ENCODE peak calls at places on chromosome 19, in four cellular contexts. One of them, this sample, is unnamed.
A peak's percentile ranks its signal among the peaks of the same experiment; 100 is the strongest.

GRCh38 chr19:45187421-45188100 is 9.0 kb downstream of the BLOC1S3 start:
- DNase-seq in Kasumi-1: peak; percentile 24
- DNase-seq in GDM1: peak; percentile 18
- DNase-seq in stimulated activated CD8-positive, alpha-beta memory T cell treated with anti-CD3 and anti-CD28 coated beads, Interleukin-4, amount 100 ng/mL, for 24 hours: no peak
- DNase-seq in this sample: peak; percentile 70

GRCh38 chr19:2097330-2098327 is 914 bp downstream of the IZUMO4 start:
- DNase-seq in stimulated activated CD8-positive, alpha-beta memory T cell treated with anti-CD3 and anti-CD28 coated beads, Interleukin-4, amount 100 ng/mL, for 24 hours: peak; percentile 49
- DNase-seq in Kasumi-1: no peak
- DNase-seq in GDM1: no peak
- DNase-seq in this sample: peak; percentile 70

GRCh38 chr19:38068851-38069250 is 155.2 kb downstream of the DPF1 start:
- DNase-seq in GDM1: no peak
- DNase-seq in stimulated activated CD8-positive, alpha-beta memory T cell treated with anti-CD3 and anti-CD28 coated beads, Interleukin-4, amount 100 ng/mL, for 24 hours: no peak
- DNase-seq in Kasumi-1: no peak
- DNase-seq in this sample: no peak

GRCh38 chr19:11021760-11022144 is 60.9 kb downstream of the SMARCA4 start:
- DNase-seq in stimulated activated CD8-positive, alpha-beta memory T cell treated with anti-CD3 and anti-CD28 coated beads, Interleukin-4, amount 100 ng/mL, for 24 hours: no peak
- DNase-seq in Kasumi-1: no peak
- DNase-seq in GDM1: no peak
- DNase-seq in this sample: no peak

GRCh38 chr19:51143486-51143885 is 1.4 kb downstream of the SIGLEC7 start:
- DNase-seq in stimulated activated CD8-positive, alpha-beta memory T cell treated with anti-CD3 and anti-CD28 coated beads, Interleukin-4, amount 100 ng/mL, for 24 hours: no peak
- DNase-seq in GDM1: no peak
- DNase-seq in Kasumi-1: no peak
- DNase-seq in this sample: no peak

GRCh38 chr19:29492761-29493160 is 33.0 kb upstream of the VSTM2B start:
- DNase-seq in stimulated activated CD8-positive, alpha-beta memory T cell treated with anti-CD3 and anti-CD28 coated beads, Interleukin-4, amount 100 ng/mL, for 24 hours: no peak
- DNase-seq in Kasumi-1: no peak
- DNase-seq in GDM1: no peak
- DNase-seq in this sample: no peak

GRCh38 chr19:50333235-50333736 is 4.1 kb upstream of the KCNC3 start:
- DNase-seq in Kasumi-1: no peak
- DNase-seq in stimulated activated CD8-positive, alpha-beta memory T cell treated with anti-CD3 and anti-CD28 coated beads, Interleukin-4, amount 100 ng/mL, for 24 hours: peak; percentile 83
- DNase-seq in GDM1: peak; percentile 91
- DNase-seq in this sample: peak; percentile 73

GRCh38 chr19:38046254-38047047 is 139.4 kb downstream of the SIPA1L3 start:
- DNase-seq in Kasumi-1: no peak
- DNase-seq in GDM1: no peak
- DNase-seq in stimulated activated CD8-positive, alpha-beta memory T cell treated with anti-CD3 and anti-CD28 coated beads, Interleukin-4, amount 100 ng/mL, for 24 hours: no peak
- DNase-seq in this sample: no peak

GRCh38 chr19:36482876-36483275 is 6.5 kb downstream of the ZNF566 start:
- DNase-seq in stimulated activated CD8-positive, alpha-beta memory T cell treated with anti-CD3 and anti-CD28 coated beads, Interleukin-4, amount 100 ng/mL, for 24 hours: no peak
- DNase-seq in Kasumi-1: no peak
- DNase-seq in GDM1: no peak
- DNase-seq in this sample: no peak

GRCh38 chr19:1616396-1616795 is 11.1 kb upstream of the UQCR11 start:
- DNase-seq in stimulated activated CD8-positive, alpha-beta memory T cell treated with anti-CD3 and anti-CD28 coated beads, Interleukin-4, amount 100 ng/mL, for 24 hours: no peak
- DNase-seq in Kasumi-1: no peak
- DNase-seq in GDM1: no peak
- DNase-seq in this sample: no peak